ENCODE peak calls at places on chromosomes 6 and 20, in four cellular contexts. B is GM12878, H is HepG2, S is K562. D is an unnamed sample.

GRCh38 chr6:110039364-110039995 is 61.4 kb downstream of the GPR6 start:
- DNase-seq in B (peak; percentile 65), H (peak; percentile 73), S (peak; percentile 66), D (peak; percentile 82)

GRCh38 chr6:106556368-106556960 is 72.8 kb downstream of the RTN4IP1 start:
- DNase-seq in B (no peak), H (peak; percentile 15), S (no peak), D (no peak)

GRCh38 chr20:63032861-63033634 is 26.3 kb upstream of the BHLHE23 start:
- DNase-seq in B (peak; percentile 38), H (no peak), S (no peak), D (no peak)

GRCh38 chr6:29792123-29793035 is 35.2 kb upstream of the HLA-G start:
- DNase-seq in B (no peak), H (no peak), S (peak; percentile 67), D (peak; percentile 30)

GRCh38 chr20:7470912-7471311 is 469.3 kb downstream of the HAO1 start:
- DNase-seq in B (no peak), H (no peak), S (no peak), D (no peak)

GRCh38 chr6:88008821-88009220 is 38.8 kb upstream of the SPACA1 start:
- DNase-seq in B (no peak), H (no peak), S (no peak), D (no peak)

GRCh38 chr6:157281570-157281969 is 41.7 kb downstream of the TMEM242 start:
- DNase-seq in B (no peak), H (no peak), S (peak; percentile 54), D (no peak)

GRCh38 chr6:45965007-45965406 is 50.7 kb downstream of the CLIC5 start:
- DNase-seq in B (no peak), H (no peak), S (no peak), D (no peak)

GRCh38 chr6:29631860-29632731 is 887 bp downstream of the GABBR1 start:
- DNase-seq in B (no peak), H (no peak), S (peak; percentile 86), D (no peak)

GRCh38 chr6:5333653-5334052 is 72.3 kb downstream of the FARS2 start:
- DNase-seq in B (no peak), H (peak; percentile 57), S (no peak), D (no peak)

GRCh38 chr20:35167787-35168186 is 4.1 kb upstream of the PROCR start:
- DNase-seq in B (no peak), H (no peak), S (no peak), D (no peak)

GRCh38 chr6:137866200-137866913 is 702 bp upstream of the TNFAIP3 start:
- DNase-seq in B (no peak), H (no peak), S (peak; percentile 60), D (no peak)

GRCh38 chr6:50381106-50381415 is 331.3 kb upstream of the DEFB112 start:
- DNase-seq in B (no peak), H (no peak), S (no peak), D (peak; percentile 6)

GRCh38 chr20:53738039-53738944 is 144.7 kb upstream of the ZNF217 start:
- DNase-seq in B (no peak), H (peak; percentile 88), S (peak; percentile 46), D (peak; percentile 67)

GRCh38 chr6:153312633-153313032 is 181.6 kb upstream of the RGS17 start:
- DNase-seq in B (no peak), H (peak; percentile 31), S (no peak), D (peak; percentile 43)

GRCh38 chr20:10263385-10264165 is 44.9 kb downstream of the SNAP25 start:
- DNase-seq in B (no peak), H (peak; percentile 95), S (no peak), D (no peak)

GRCh38 chr6:5337573-5337972 is 76.3 kb downstream of the FARS2 start:
- DNase-seq in B (no peak), H (no peak), S (no peak), D (no peak)

GRCh38 chr6:79413562-79414002 is 123.6 kb downstream of the LCA5 start:
- DNase-seq in B (no peak), H (no peak), S (no peak), D (no peak)

GRCh38 chr6:105272783-105273182 is 93.0 kb upstream of the POPDC3 start:
- DNase-seq in B (no peak), H (peak; percentile 18), S (no peak), D (no peak)

GRCh38 chr6:132749111-132749510 is 8.6 kb downstream of the VNN2 start:
- DNase-seq in B (no peak), H (no peak), S (no peak), D (no peak)

GRCh38 chr20:11112837-11113236 is 439.0 kb upstream of the JAG1 start:
- DNase-seq in B (no peak), H (no peak), S (no peak), D (no peak)

GRCh38 chr6:42911171-42912021 is 4.5 kb upstream of the PTCRA start:
- DNase-seq in B (no peak), H (no peak), S (no peak), D (no peak)

GRCh38 chr6:56866917-56867522 is 87.9 kb upstream of the BEND6 start:
- DNase-seq in B (no peak), H (no peak), S (no peak), D (no peak)

GRCh38 chr6:51273228-51273961 is 454.7 kb downstream of the TFAP2B start:
- DNase-seq in B (no peak), H (no peak), S (no peak), D (no peak)

GRCh38 chr6:117143647-117144046 is 121.7 kb upstream of the VGLL2 start:
- DNase-seq in B (no peak), H (no peak), S (no peak), D (no peak)

GRCh38 chr6:26170181-26170580 is 83.0 kb downstream of the HFE start:
- DNase-seq in B (no peak), H (no peak), S (no peak), D (no peak)

GRCh38 chr20:25052255-25053206 is 5.4 kb downstream of the ACSS1 start:
- DNase-seq in B (no peak), H (no peak), S (no peak), D (no peak)

GRCh38 chr6:90663873-90664272 is 77.0 kb upstream of the MAP3K7 start:
- DNase-seq in B (no peak), H (no peak), S (no peak), D (no peak)

GRCh38 chr6:155530219-155530834 is 74.7 kb upstream of the NOX3 start:
- DNase-seq in B (no peak), H (peak; percentile 73), S (no peak), D (peak; percentile 50)

GRCh38 chr6:19578489-19578888 is 258.7 kb upstream of the ID4 start:
- DNase-seq in B (no peak), H (no peak), S (no peak), D (no peak)
- TF ChIP-seq BHLHE40 in B (no peak), H (no peak), S (no peak), D (no peak)

GRCh38 chr6:66538548-66539135 is 831.6 kb upstream of the EYS start:
- DNase-seq in B (no peak), H (no peak), S (no peak), D (no peak)
- TF ChIP-seq FOXK2 in B (no peak), H (no peak), S (no peak), D (no peak)

DNA sequence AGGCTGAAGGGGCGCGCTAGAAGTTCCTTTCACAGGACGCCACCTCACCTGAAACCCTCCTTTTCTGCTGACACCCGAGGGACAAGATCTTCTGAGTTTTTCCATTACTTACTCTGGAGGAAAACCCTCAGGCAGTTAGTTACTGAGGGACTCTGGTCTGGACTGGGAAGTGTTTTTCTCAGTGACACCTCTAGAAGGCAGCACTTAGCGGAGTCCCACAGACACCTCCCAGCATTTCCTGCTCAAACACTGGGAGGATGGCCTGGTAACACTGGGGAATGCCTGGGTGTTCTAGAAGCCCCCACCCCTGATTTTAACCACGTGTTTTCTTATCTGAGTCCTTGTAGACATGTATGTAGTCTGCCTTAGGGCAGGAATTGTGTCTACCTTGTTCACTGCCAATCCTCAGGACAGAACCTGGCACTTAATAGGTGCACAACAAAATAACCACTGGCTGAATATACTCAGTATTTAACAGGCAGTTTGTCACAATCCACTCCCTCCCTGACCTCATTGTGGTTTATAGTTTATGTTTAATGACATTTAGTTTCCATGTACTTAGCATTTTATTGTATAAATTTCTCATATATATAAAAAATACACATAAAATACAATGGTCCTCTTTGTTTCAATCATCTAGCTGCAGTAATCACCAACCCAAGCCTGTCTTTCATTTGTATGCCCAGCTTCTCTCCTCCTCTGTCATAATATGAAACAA is 4.8 kb downstream of the GSTA3 start:
- DNase-seq in B (no peak), H (peak; percentile 34), S (peak; percentile 11), D (peak; percentile 11)
- TF ChIP-seq TARDBP in B (no peak), H (no peak), S (no peak), D (no peak)

DNA sequence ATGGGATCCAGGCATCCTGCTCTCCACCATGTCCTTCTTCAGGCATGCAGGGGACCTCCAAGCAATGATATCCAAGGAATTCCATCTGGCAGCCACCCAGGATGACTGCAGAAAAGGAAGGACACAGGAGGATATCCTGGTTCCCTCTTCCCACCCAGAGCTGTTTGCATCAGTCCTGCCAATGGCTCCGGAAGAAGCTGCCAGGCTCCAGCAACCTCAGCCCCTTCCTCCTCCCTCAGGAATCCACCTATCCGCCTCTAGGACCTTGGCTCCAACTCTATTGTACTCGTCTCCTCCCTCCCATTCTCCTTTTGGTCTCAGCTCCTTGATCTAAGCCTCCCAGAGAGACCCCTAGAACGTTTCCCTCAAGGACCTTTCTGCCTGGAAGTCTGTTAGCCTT is 733 bp upstream of the PSORS1C2 start:
- DNase-seq in B (no peak), H (no peak), S (no peak), D (no peak)
- TF ChIP-seq BHLHE40 in B (no peak), H (no peak), S (no peak), D (no peak)

DNA sequence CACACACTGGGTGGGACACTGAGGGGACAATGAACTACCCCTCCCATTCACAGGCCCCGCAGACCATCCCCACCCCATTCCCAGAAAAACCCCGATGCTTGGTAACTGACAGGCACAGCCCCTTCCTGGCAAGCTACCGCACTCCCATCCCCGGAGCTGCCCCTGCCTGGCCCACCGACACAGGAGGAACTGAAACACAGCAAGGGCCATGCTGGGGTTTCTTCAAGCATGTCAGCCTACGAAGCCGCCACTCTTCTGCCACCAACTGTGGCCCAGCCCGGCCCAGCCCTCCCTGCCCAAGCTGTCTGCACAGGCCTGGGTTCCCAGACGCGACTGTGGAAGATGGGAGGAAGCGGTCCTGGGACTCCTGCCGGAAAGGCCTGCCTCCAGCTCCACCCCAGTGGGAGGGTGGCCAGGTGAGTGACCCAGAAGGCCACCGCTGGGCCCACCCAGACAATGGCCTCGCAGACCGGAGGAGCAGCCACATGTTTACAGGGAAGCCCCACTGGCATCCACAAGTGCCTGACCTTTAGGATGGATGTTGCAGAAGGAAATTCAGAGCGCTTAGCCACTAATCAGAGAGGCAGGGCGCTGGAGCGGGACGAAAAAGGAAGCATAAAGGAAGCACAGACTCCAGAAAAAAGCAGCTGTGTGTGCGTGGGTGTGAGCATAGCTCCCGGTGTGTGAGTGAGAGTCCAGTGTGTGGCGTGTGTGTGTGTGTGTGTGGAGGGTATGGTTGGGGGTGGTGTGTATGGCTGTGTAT is 91.5 kb downstream of the PRND start:
- DNase-seq in B (peak; percentile 43), H (no peak), S (no peak), D (no peak)
- TF ChIP-seq FOXK2 in B (peak; percentile 15), H (no peak), S (no peak), D (no peak)